ENCODE peak calls at places on chromosomes 5 and 9, in seven cellular contexts. V is lower leg skin, O is HCT116, G is breast epithelium, K is A549, S is Calu3, F is PC-3. D is an unnamed sample.

GRCh38 chr9:98146101-98146991 is 27.3 kb upstream of the TRIM14 start:
- DNase-seq in V (peak), O (no peak), G (peak), K (peak), S (peak), F (peak), D (peak)

GRCh38 chr9:74100042-74100441 is 397.1 kb upstream of the RORB start:
- DNase-seq in V (no peak), O (no peak), G (no peak), K (no peak), S (no peak), F (no peak), D (no peak)

GRCh38 chr5:91937121-91937520 is 554.0 kb upstream of the ARRDC3 start:
- DNase-seq in V (no peak), O (no peak), G (no peak), K (no peak), S (no peak), F (no peak), D (no peak)

GRCh38 chr5:78449103-78449502 is 88.7 kb downstream of the SCAMP1 start:
- DNase-seq in V (no peak), O (no peak), G (no peak), K (no peak), S (no peak), F (no peak), D (no peak)

GRCh38 chr9:92253656-92254055 is 39.8 kb downstream of the IARS1 start:
- DNase-seq in V (no peak), O (no peak), G (no peak), K (no peak), S (no peak), F (no peak), D (no peak)

GRCh38 chr9:31612336-31613030 is 772.0 kb upstream of the ACO1 start:
- DNase-seq in V (no peak), O (no peak), G (no peak), K (no peak), S (no peak), F (no peak), D (no peak)

GRCh38 chr9:86263876-86264275 is 4.4 kb upstream of the C9orf153 start:
- DNase-seq in V (no peak), O (no peak), G (no peak), K (no peak), S (no peak), F (no peak), D (no peak)

GRCh38 chr9:74107692-74108091 is 389.4 kb upstream of the RORB start:
- DNase-seq in V (no peak), O (no peak), G (no peak), K (no peak), S (no peak), F (no peak), D (no peak)

GRCh38 chr5:179315356-179315890 is 29.8 kb downstream of the ADAMTS2 start:
- DNase-seq in V (peak), O (no peak), G (no peak), K (no peak), S (no peak), F (no peak), D (peak)

GRCh38 chr9:86202338-86202882 is 57.0 kb downstream of the C9orf153 start:
- DNase-seq in V (no peak), O (peak), G (no peak), K (peak), S (peak), F (peak), D (no peak)

GRCh38 chr5:74546796-74547195 is 93.7 kb downstream of the ENC1 start:
- DNase-seq in V (no peak), O (no peak), G (no peak), K (no peak), S (no peak), F (peak), D (no peak)

GRCh38 chr9:128419061-128419925 is 1.4 kb upstream of the CERCAM start:
- DNase-seq in V (no peak), O (no peak), G (no peak), K (no peak), S (no peak), F (peak), D (no peak)

GRCh38 chr9:70949239-70949638 is 172.2 kb downstream of the TRPM3 start:
- DNase-seq in V (no peak), O (no peak), G (no peak), K (no peak), S (no peak), F (no peak), D (no peak)

GRCh38 chr5:103741984-103742383 is 179.4 kb upstream of the NUDT12 start:
- DNase-seq in V (no peak), O (no peak), G (no peak), K (no peak), S (no peak), F (no peak), D (no peak)

GRCh38 chr9:37430841-37431597 is 8.5 kb downstream of the GRHPR start:
- DNase-seq in V (no peak), O (no peak), G (no peak), K (no peak), S (no peak), F (no peak), D (no peak)

GRCh38 chr5:137621861-137622823 is 113.7 kb downstream of the KLHL3 start:
- DNase-seq in V (peak), O (no peak), G (no peak), K (no peak), S (no peak), F (peak), D (peak)

GRCh38 chr9:124077915-124078572 is 66.5 kb downstream of the LHX2 start:
- DNase-seq in V (no peak), O (peak), G (no peak), K (no peak), S (peak), F (peak), D (no peak)

GRCh38 chr9:100222674-100223073 is 123.6 kb downstream of the INVS start:
- DNase-seq in V (no peak), O (no peak), G (no peak), K (peak), S (no peak), F (peak), D (no peak)

GRCh38 chr5:17394086-17394485 is 103.9 kb upstream of the TAF11L2 start:
- DNase-seq in V (no peak), O (no peak), G (no peak), K (no peak), S (no peak), F (no peak), D (no peak)

GRCh38 chr5:154857091-154857533 is 1.3 kb upstream of the CNOT8 start:
- DNase-seq in V (peak), O (no peak), G (peak), K (no peak), S (no peak), F (peak), D (no peak)

GRCh38 chr9:128434340-128434739 is 13.7 kb downstream of the CERCAM start:
- DNase-seq in V (no peak), O (no peak), G (no peak), K (no peak), S (no peak), F (no peak), D (no peak)

GRCh38 chr5:31819926-31820516 is 181.1 kb downstream of the PDZD2 start:
- DNase-seq in V (no peak), O (no peak), G (no peak), K (peak), S (no peak), F (no peak), D (no peak)

GRCh38 chr5:139299477-139299876 is 5.9 kb downstream of the MATR3 start:
- DNase-seq in V (no peak), O (no peak), G (no peak), K (no peak), S (no peak), F (no peak), D (no peak)

GRCh38 chr9:8713149-8713856 is 913.7 kb upstream of the DMAC1 start:
- DNase-seq in V (no peak), O (no peak), G (no peak), K (no peak), S (no peak), F (no peak), D (no peak)

GRCh38 chr9:19232830-19233194 is 2.3 kb downstream of the DENND4C start:
- DNase-seq in V (no peak), O (no peak), G (no peak), K (no peak), S (no peak), F (peak), D (no peak)

GRCh38 chr5:111737716-111738115 is 19.3 kb downstream of the NREP start:
- DNase-seq in V (no peak), O (no peak), G (no peak), K (no peak), S (no peak), F (peak), D (no peak)

GRCh38 chr5:92868442-92868841 is 712.6 kb downstream of the NR2F1-AS1 start:
- DNase-seq in V (no peak), O (no peak), G (no peak), K (no peak), S (no peak), F (no peak), D (no peak)

DNA sequence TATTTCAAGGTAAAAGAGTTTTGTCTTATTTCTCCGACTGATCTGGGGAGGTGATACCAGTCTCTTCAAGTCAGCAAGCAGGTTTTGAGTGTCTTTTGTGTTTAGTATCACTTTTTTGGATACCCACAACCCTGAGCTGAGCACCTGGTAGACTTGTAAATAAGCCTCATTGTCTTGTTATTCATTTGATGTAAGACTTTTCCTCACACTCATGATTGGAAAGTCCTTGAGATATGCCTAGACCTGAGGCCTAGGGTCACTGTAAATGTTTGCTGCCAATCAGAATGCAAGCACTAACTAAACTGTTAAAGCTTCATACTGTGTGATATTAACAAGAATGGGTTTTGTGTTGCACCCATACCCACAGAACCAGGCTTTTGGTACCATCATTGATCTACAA is 100.7 kb upstream of the CKMT2 start:
- DNase-seq in V (no peak), O (no peak), G (no peak), K (no peak), S (no peak), F (no peak), D (no peak)
- TF ChIP-seq CTCF in V (no peak), O (no peak), G (no peak), K (no peak), S (no peak), F (no peak), D (no peak)

DNA sequence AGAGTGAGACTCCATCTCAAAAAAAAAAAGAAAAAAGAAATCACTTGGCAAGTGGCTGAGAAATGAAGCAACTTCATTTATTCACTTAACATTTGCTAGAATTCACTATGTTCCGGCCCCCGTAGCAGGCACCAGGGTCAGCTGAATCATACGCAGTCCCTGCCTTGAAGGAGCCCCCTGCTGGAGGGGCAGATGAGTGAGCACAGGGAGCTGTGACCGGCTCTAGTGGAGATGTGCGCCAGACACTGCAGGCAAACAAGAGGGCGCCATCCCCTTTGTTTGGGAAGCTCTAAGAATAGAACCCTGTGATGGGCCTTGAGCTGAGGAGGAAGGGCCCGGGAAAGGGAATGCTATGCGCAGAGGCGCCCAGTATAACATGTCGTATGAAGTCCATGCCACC is 20.2 kb upstream of the RPL26L1 start:
- DNase-seq in V (no peak), O (peak), G (no peak), K (peak), S (peak), F (peak), D (no peak)
- TF ChIP-seq CTCF in V (no peak), O (peak), G (no peak), K (peak), S (no peak), F (peak), D (no peak)

GRCh38 chr5:144391044-144391443 is 220.4 kb downstream of the KCTD16 start:
- DNase-seq in V (no peak), O (no peak), G (no peak), K (no peak), S (no peak), F (no peak), D (no peak)

GRCh38 chr5:144386315-144386714 is 215.6 kb downstream of the KCTD16 start:
- DNase-seq in V (no peak), O (no peak), G (no peak), K (no peak), S (no peak), F (no peak), D (no peak)

GRCh38 chr5:144385597-144385996 is 214.9 kb downstream of the KCTD16 start:
- DNase-seq in V (no peak), O (no peak), G (no peak), K (no peak), S (no peak), F (no peak), D (no peak)

GRCh38 chr5:144394036-144394435 is 223.4 kb downstream of the KCTD16 start:
- DNase-seq in V (no peak), O (no peak), G (no peak), K (no peak), S (no peak), F (no peak), D (no peak)

GRCh38 chr5:144390133-144390532 is 219.5 kb downstream of the KCTD16 start:
- DNase-seq in V (no peak), O (no peak), G (no peak), K (peak), S (peak), F (peak), D (no peak)
- TF ChIP-seq CTCF in V (no peak), O (peak), G (no peak), K (no peak), S (no peak), F (peak), D (no peak)

DNA sequence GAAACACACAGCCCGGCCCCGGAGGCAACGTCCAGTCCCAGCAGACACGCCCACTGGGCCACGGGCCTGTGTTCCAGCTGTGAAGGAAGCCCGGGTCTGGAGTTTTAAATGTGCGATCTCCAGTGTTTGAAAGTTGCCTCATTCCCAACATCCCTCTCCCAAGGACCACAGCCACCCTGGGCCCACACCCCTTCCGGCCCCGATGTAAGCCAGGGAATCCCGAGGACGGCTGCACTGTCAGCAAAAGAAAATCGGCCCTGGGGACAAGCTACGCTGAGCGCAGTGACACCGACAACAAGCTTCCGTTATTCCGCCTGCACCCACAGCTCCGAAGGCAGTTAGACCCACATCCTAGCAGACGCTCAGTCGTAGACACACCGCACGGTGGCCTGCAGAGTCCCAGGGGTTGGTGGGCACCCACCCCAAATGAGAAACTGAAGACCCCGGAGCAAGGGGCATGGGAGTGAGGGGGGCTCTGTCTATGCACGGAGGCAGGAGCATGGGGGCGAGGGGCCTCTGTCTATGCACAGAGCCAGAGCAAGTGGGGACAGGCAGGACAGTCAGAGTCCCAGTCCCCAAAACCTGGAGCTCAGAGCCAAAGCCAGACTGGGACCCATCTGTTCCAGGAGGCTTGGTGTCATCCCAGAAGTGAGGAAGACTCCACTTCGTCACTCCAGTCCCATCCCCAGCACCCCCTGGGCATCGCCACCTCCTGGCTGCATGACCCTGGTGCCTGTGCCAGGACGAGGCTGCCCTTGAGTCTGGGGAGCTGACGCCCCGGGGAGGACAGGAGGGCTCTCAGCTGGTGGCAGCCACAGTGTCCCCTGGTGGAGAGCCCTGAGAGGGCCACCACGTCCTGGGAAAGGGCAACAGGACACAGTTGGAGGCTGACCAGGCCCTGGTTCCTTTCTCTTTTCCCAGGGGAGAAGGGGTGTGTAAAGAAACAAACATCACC is 23.4 kb downstream of the GLT6D1 start:
- DNase-seq in V (peak), O (no peak), G (no peak), K (no peak), S (peak), F (no peak), D (no peak)
- TF ChIP-seq CTCF in V (no peak), O (peak), G (no peak), K (peak), S (no peak), F (peak), D (no peak)

GRCh38 chr5:166341708-166342329 is 1949.6 kb upstream of the WWC1 start:
- DNase-seq in V (no peak), O (no peak), G (no peak), K (peak), S (no peak), F (no peak), D (no peak)
- TF ChIP-seq CTCF in V (no peak), O (peak), G (no peak), K (no peak), S (peak), F (peak), D (peak)

GRCh38 chr5:63570752-63571151 is 391.5 kb downstream of the HTR1A start:
- DNase-seq in V (no peak), O (no peak), G (no peak), K (no peak), S (no peak), F (no peak), D (no peak)
- TF ChIP-seq CTCF in V (no peak), O (no peak), G (no peak), K (no peak), S (no peak), F (no peak), D (no peak)

D was measured in CD14-positive monocyte.